ENCODE peak calls at places on chromosomes 1 and 21, in six cellular contexts. P is adrenal gland; K is heart right ventricle; H is spleen; J is effector memory CD4-positive, alpha-beta T cell; V is CD4-positive, CD25-positive, alpha-beta regulatory T cell. B is an unnamed sample.
A peak's percentile ranks its signal among the peaks of the same experiment; 100 is the strongest.

GRCh38 chr1:111836111-111836510 is 80.4 kb downstream of the DDX20 start:
- DNase-seq in J (no peak), V (no peak), K (no peak), P (no peak), H (peak; percentile 42), B (no peak)

GRCh38 chr1:20486457-20487235 is 636 bp upstream of the CAMK2N1 start:
- DNase-seq in V (no peak), K (peak; percentile 79), J (no peak), P (peak; percentile 90), H (no peak), B (no peak)

GRCh38 chr21:41175080-41175479 is 7.1 kb downstream of the BACE2 start:
- DNase-seq in H (no peak), K (no peak), V (no peak), P (no peak), J (no peak), B (no peak)

GRCh38 chr1:220748091-220748934 is at the start of gene MTARC2:
- DNase-seq in H (peak; percentile 87), V (no peak), K (peak; percentile 90), J (no peak), P (peak; percentile 94), B (peak; percentile 56)

GRCh38 chr1:48222501-48223242 is at the start of gene SLC5A9:
- DNase-seq in K (no peak), H (no peak), P (no peak), V (no peak), J (no peak), B (no peak)

GRCh38 chr1:111052246-111052645 is 87.6 kb downstream of the DRAM2 start:
- DNase-seq in H (no peak), P (no peak), V (no peak), J (no peak), K (no peak), B (no peak)

GRCh38 chr1:225626698-225627097 is 26.2 kb downstream of the ENAH start:
- DNase-seq in J (no peak), H (no peak), V (no peak), P (no peak), K (no peak), B (no peak)

GRCh38 chr1:36155560-36156328 is at the start of gene MAP7D1:
- DNase-seq in K (peak; percentile 89), P (peak; percentile 87), V (peak; percentile 81), H (peak; percentile 97), J (peak; percentile 84), B (no peak)

GRCh38 chr1:158951956-158952355 is 20.6 kb downstream of the PYHIN1 start:
- DNase-seq in H (no peak), P (no peak), K (no peak), J (no peak), V (no peak), B (no peak)

GRCh38 chr1:36771678-36772284 is 262.5 kb downstream of the GRIK3 start:
- DNase-seq in K (no peak), V (no peak), P (no peak), H (peak; percentile 54), J (no peak), B (no peak)

GRCh38 chr21:42027085-42027803 is 17.1 kb upstream of the ZBTB21 start:
- DNase-seq in H (no peak), P (no peak), V (no peak), J (no peak), K (no peak), B (no peak)

GRCh38 chr1:27928216-27928954 is 6.4 kb upstream of the SMPDL3B start:
- DNase-seq in P (no peak), K (no peak), J (no peak), H (no peak), V (no peak), B (no peak)

GRCh38 chr1:184685116-184685515 is 69.5 kb downstream of the EDEM3 start:
- DNase-seq in P (peak; percentile 27), H (no peak), V (no peak), J (no peak), K (no peak), B (no peak)

GRCh38 chr1:93681549-93682412 is at the start of gene BCAR3:
- DNase-seq in J (no peak), V (no peak), H (peak; percentile 91), P (peak; percentile 77), K (peak; percentile 73), B (no peak)

GRCh38 chr1:27542463-27543273 is 52.7 kb upstream of the WASF2 start:
- DNase-seq in V (no peak), H (no peak), P (peak; percentile 86), J (no peak), K (peak; percentile 54), B (no peak)

GRCh38 chr1:231918239-231919015 is 291.8 kb downstream of the DISC1 start:
- DNase-seq in P (no peak), J (peak; percentile 3), V (no peak), K (no peak), H (no peak), B (no peak)

GRCh38 chr1:89198500-89199072 is at the start of gene GBP4:
- DNase-seq in P (peak; percentile 29), J (no peak), K (peak; percentile 53), H (peak; percentile 91), V (peak; percentile 6), B (no peak)

GRCh38 chr1:30596891-30597290 is 126.5 kb downstream of the MATN1 start:
- DNase-seq in V (no peak), H (no peak), P (no peak), K (peak; percentile 1), J (no peak), B (no peak)

GRCh38 chr1:12320516-12320915 is 90.7 kb downstream of the VPS13D start:
- DNase-seq in V (no peak), H (no peak), J (no peak), P (no peak), K (no peak), B (no peak)

GRCh38 chr1:64518692-64519481 is 49.0 kb downstream of the CACHD1 start:
- DNase-seq in P (no peak), J (no peak), H (no peak), V (no peak), K (no peak), B (no peak)
- H3K27ac ChIP-seq in P (no peak overlapping the region), J (no peak overlapping the region), H (no peak overlapping the region), V (no peak overlapping the region), K (no peak overlapping the region), B (no peak overlapping the region)

GRCh38 chr1:23558140-23558871 is 995 bp downstream of the ID3 start:
- DNase-seq in K (peak; percentile 76), V (peak; percentile 20), P (no peak), H (peak; percentile 89), J (peak; percentile 15), B (no peak)

GRCh38 chr1:23557471-23558124 is 1.7 kb downstream of the ID3 start:
- DNase-seq in K (no peak), V (no peak), P (no peak), H (no peak), J (no peak), B (no peak)

GRCh38 chr1:23559985-23560755 is 869 bp upstream of the ID3 start:
- DNase-seq in V (no peak), J (no peak), H (no peak), P (no peak), K (no peak), B (no peak)

GRCh38 chr1:23558872-23559135 is 497 bp downstream of the ID3 start:
- DNase-seq in V (no peak), J (no peak), K (no peak), P (no peak), H (no peak), B (no peak)

GRCh38 chr1:23559136-23559984 is at the start of gene ID3:
- DNase-seq in J (peak; percentile 84), V (peak; percentile 92), K (peak; percentile 97), P (peak; percentile 97), H (peak; percentile 99), B (peak; percentile 85)
- H3K4me1 ChIP-seq in J (peaks cover 29% of the 10 kb centered on the region), V (peaks cover 61% of the 10 kb centered on the region), K (peaks cover 81% of the 10 kb centered on the region), P (peaks cover 15% of the 10 kb centered on the region), H (peaks cover 84% of the 10 kb centered on the region), B (peaks cover 36% of the 10 kb centered on the region)

DNA sequence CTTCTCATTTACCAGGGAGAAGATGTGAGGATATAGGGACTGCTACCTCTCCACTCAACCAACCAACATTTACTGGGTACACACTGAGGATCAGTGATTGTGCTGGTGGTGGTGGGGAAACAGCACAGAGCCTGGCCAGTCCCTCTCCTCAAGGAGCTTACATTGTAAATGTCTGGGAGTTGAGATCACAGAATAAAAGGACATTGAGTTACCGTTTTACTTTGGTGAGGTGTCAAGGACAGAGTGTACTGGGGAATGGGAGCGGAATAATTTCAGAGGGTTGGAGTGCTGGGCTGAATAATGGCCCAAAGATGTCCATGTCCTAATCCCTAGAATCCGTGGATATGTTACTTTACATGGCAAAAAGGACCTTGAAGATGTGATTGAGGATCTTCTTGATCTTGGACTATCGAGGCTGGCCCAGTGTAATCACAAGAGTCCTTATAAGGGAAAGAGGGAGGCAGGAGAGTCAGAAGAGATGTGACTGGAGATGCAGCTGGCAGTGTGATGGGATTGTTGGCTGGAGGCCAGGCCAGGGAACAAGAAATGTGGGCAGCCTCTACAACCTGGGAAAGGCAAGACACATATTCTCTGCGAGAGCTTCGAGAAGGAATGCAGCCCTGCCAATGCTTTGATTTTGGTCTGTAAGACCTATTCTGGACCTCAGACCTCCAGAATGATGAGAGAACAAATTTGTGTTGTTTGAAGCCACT is 26.6 kb upstream of the RWDD3 start:
- DNase-seq in H (no peak), P (peak; percentile 4), V (no peak), K (peak; percentile 14), J (no peak), B (no peak)
- H3K27ac ChIP-seq in H (no peak overlapping the region), P (no peak overlapping the region), V (no peak overlapping the region), K (no peak overlapping the region), J (no peak overlapping the region), B (no peak overlapping the region)

GRCh38 chr1:39957299-39958020 is 2.5 kb downstream of the MFSD2A start:
- DNase-seq in H (no peak), J (no peak), V (no peak), K (no peak), P (no peak), B (no peak)
- H3K4me1 ChIP-seq in H (peaks cover 37% of the 10 kb centered on the region), J (peaks cover 16% of the 10 kb centered on the region), V (peaks cover 21% of the 10 kb centered on the region), K (peaks cover 53% of the 10 kb centered on the region), P (peaks cover 16% of the 10 kb centered on the region), B (peaks cover 15% of the 10 kb centered on the region)